ENCODE peak calls at places on chromosomes 11 and 22, in six cellular contexts. W is tibial nerve, I is Peyer's patch, R is lower lobe of right lung, P is A549, U is psoas muscle. Z is an unnamed sample. For H3K9me3, the result is how much of the 10 kb centered on the place peaks cover.

GRCh38 chr22:46126853-46127385 is 23.4 kb upstream of the PPARA start:
- DNase-seq in P (no peak), U (no peak), W (no peak), I (no peak), R (no peak), Z (no peak)

GRCh38 chr11:134025086-134025437 is 43.8 kb upstream of the JAM3 start:
- DNase-seq in W (no peak), R (no peak), P (no peak), I (no peak), U (no peak), Z (no peak)

GRCh38 chr11:131136476-131136875 is 220.2 kb upstream of the SNX19 start:
- DNase-seq in W (no peak), P (no peak), R (no peak), I (no peak), U (no peak), Z (no peak)

GRCh38 chr11:10761085-10761698 is 10.1 kb downstream of the CTR9 start:
- DNase-seq in R (no peak), W (no peak), U (no peak), I (no peak), P (no peak), Z (no peak)

GRCh38 chr11:68550485-68550817 is 89.9 kb downstream of the PPP6R3 start:
- DNase-seq in I (no peak), R (no peak), U (no peak), W (no peak), P (no peak), Z (no peak)

GRCh38 chr11:129593098-129593497 is 217.4 kb downstream of the BARX2 start:
- DNase-seq in W (no peak), P (no peak), U (no peak), R (no peak), I (no peak), Z (no peak)

GRCh38 chr22:39665229-39665628 is 94.7 kb downstream of the CACNA1I start:
- DNase-seq in P (no peak), U (no peak), W (no peak), I (no peak), R (no peak), Z (no peak)

GRCh38 chr22:18000441-18001039 is 23.8 kb downstream of the MICAL3 start:
- DNase-seq in U (peak), I (peak), P (no peak), W (no peak), R (no peak), Z (peak)

GRCh38 chr11:72553748-72554147 is 119.4 kb upstream of the CLPB start:
- DNase-seq in R (no peak), P (no peak), I (no peak), W (no peak), U (no peak), Z (peak)

GRCh38 chr11:78179459-78180071 is 8.9 kb downstream of the KCTD21 start:
- DNase-seq in R (no peak), W (no peak), U (no peak), P (peak), I (no peak), Z (no peak)

GRCh38 chr11:78416285-78417174 is 1.1 kb downstream of the GAB2 start:
- DNase-seq in R (peak), P (peak), I (peak), U (peak), W (peak), Z (peak)

GRCh38 chr22:33569547-33569946 is 350.7 kb downstream of the LARGE1 start:
- DNase-seq in I (no peak), U (no peak), W (no peak), P (no peak), R (no peak), Z (no peak)

GRCh38 chr22:36425977-36426523 is 38.3 kb upstream of the MYH9 start:
- DNase-seq in P (no peak), I (no peak), U (peak), R (peak), W (no peak), Z (peak)

GRCh38 chr11:10087186-10087585 is 206.8 kb downstream of the SBF2 start:
- DNase-seq in U (no peak), R (no peak), P (no peak), I (no peak), W (no peak), Z (no peak)

GRCh38 chr11:9660886-9661285 is 3.0 kb upstream of the SWAP70 start:
- DNase-seq in U (no peak), R (no peak), I (no peak), P (peak), W (no peak), Z (no peak)

GRCh38 chr11:12225046-12225739 is 114.8 kb downstream of the MICAL2 start:
- DNase-seq in W (no peak), R (no peak), I (no peak), P (no peak), U (no peak), Z (no peak)

GRCh38 chr22:31124290-31124689 is 1.5 kb downstream of the INPP5J start:
- DNase-seq in W (no peak), I (no peak), U (no peak), R (no peak), P (no peak), Z (no peak)

GRCh38 chr11:126510621-126511370 is 155.3 kb downstream of the ST3GAL4 start:
- DNase-seq in P (no peak), I (no peak), U (no peak), R (no peak), W (no peak), Z (peak)

GRCh38 chr22:27752771-27753170 is 48.8 kb downstream of the MN1 start:
- DNase-seq in W (no peak), R (peak), U (peak), P (no peak), I (no peak), Z (peak)

GRCh38 chr11:45900916-45901617 is 6.0 kb downstream of the FREY1 start:
- DNase-seq in W (no peak), U (no peak), I (no peak), P (no peak), R (no peak), Z (peak)

DNA sequence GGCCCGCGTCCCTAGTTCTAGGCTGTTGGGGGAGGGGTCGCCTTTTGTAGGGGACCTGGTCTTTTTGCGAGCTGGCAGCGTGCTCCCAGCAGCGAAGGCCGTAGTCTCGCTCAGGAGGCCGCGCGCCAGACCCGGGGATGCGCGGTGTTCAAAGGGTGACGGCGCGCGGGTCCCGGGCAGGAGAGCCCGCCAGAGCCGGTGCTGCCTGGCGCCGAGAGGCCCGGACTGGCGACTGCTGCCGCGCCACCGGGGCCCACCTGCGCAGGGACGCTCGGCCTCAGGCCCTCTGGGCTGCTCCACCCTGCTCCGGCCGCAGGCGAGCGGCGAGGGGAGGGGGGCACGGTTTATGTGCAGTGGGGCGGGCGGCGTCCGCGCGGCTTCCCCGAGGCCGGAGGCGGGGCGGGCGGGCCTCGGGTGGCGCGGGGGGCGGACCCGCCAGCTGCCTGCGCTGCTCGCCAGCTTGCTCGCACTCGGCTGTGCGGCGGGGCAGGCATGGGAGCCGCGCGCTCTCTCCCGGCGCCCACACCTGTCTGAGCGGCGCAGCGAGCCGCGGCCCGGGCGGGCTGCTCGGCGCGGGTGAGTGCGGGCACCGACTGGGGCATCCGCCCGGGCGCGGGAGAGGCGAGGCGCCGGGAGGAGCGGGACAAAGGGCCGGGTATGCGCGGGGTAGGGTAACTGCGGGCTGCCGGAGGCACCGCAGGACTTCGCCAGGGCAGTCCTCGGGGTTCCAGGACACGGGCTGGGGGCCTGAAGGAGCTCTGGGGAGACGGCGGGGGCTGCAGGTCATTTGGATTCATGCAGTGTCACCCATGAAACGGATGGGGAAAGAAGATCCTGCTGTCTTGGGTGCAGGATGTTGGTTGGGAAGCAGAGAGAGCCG is at the start of gene PRSS23:
- DNase-seq in I (peak), P (peak), U (peak), R (peak), W (peak), Z (peak)
- H3K4me3 ChIP-seq in I (peak), P (peak), U (peak), R (peak), W (peak), Z (peak)

DNA sequence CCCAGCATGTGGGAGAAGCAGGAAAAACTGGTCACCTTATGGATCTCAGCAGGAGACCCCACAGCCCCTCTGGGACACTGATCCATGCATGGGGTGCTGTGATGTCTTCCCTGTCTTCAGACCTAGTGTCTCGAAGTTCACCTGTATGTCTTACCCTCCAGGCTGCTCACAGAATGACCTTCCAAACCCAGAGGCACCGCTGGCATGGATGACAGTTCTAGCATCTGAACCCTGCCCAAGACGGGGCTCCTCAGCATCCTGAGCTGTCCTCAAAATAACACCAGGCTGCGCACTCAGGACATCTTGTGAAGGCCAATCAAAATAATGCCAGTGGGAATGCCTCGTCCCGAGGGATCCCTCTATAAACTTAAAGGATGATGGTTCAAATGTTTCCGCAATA is 824.9 kb downstream of the TBC1D22A start:
- DNase-seq in P (no peak), U (no peak), W (no peak), R (no peak), I (no peak), Z (no peak)
- H3K9me3 ChIP-seq in P (under half), U (under half), W (under half), R (under half), I (under half), Z (under half)

DNA sequence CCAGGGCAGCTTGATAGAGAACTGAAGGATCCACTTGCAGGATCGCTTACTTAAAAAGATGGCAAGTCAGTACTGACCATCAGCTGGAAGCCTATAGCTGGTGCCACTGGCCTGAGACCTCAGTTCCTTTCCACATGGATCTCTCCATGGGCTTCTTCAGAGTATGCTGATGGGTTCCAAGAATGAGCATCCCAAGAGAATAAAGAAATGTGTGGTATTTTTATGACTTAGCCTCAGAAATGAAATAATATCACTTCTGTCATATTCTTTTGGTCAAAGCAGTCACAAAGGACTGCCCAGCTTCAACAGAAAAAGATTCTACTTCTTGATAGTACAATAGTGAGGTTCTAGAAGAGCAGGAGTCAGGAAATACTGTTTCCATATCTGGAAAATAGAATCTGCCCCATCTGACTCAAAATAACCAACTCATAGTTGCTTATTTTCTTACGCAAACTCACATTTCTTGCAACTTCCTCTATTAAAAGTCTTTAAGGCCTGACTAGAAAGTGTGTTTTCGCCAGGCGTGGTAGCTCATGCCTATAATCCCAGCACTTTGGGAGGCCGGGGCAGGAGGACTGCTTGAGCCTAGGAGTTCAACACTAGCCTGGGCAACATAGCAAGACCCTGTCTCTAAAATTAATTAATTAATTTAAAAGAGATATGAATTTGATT is 116.9 kb downstream of the SIK3 start:
- DNase-seq in R (no peak), I (no peak), P (no peak), W (no peak), U (no peak), Z (no peak)
- H3K4me3 ChIP-seq in R (no peak), I (no peak), P (no peak), W (no peak), U (no peak), Z (no peak)

DNA sequence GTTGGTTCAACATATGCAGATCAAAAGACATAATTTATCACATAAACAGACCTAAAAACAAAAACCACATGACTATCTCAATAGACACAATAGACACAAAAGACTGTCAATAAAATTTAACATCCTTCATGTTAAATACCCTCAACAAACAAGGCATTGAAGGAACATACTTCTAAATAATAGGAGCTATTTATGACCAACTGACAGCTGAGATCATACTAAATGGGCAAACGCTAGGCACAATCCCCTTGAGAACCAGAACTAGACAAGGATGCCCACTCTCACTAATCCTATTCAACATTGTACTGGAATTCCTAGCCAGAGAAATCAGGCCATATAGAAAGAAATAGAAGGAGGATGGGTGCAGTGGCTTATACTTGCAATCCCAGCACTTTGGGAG is 50.3 kb upstream of the GLYAT start:
- DNase-seq in P (no peak), R (no peak), U (no peak), W (no peak), I (no peak), Z (no peak)
- H3K9me3 ChIP-seq in P (under half), R (under half), U (under half), W (under half), I (under half), Z (under half)

DNA sequence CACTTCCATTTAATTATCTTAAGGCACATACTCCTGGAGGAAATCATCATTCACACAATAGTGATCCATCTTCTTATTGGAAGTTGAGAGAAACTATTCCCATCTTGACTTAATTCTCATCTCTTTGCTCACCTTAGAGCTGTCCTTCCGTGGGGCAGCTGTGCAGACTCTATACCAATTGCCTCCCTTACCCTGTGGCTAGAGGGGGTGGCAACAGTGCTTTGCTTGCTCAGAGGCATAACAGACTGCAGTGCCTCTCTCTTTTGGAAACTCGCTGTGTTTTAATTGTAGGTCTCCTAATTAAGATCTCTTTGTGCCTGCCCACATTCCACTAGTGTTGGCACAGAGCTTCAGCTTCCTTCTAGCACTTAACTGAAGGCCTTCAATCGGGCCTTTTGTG is 5.5 kb downstream of the KMT2A start:
- DNase-seq in R (no peak), I (no peak), P (no peak), U (no peak), W (no peak), Z (no peak)
- H3K4me3 ChIP-seq in R (no peak), I (no peak), P (no peak), U (no peak), W (no peak), Z (no peak)

DNA sequence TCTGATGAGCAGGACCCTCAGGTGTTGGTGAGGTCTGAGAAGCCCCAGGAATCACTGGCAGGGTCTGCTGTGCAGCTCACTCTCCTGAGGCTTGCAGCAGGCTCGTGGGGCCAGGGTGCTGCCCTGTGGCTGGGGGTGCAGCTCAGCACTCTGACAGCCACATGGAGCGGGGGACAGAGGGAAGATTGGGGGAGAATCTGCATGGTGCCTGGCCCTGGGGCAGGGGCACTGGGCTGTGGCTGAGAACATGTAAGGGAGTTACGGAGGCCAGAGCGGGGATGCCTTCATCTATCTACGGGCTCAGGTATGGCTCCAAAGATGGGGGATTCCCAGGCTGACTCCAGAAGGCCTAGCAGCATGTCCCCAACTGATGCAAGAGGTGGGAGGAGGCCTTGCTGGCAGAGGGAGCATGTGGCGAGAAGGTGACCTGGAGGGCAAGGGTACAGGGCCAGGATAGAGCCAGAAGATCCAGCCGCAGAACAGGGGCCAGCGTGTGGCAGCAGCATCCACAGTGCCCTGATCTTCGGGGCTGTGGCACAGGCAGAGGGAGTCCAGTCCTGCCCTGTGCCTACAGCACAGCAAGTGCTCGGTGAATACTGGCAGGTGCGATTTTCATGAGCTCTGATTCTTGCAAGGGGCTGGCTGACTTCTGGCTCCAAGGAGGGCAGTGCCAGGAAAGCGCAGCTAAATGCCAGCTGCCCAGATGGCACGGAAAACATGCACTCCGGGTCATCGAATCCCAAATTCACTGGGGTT is 184.7 kb downstream of the CTTN start:
- DNase-seq in P (no peak), R (peak), W (no peak), U (peak), I (no peak), Z (no peak)
- H3K9me3 ChIP-seq in P (under half), R (under half), W (under half), U (under half), I (under half), Z (under half)

GRCh38 chr11:8017071-8017470 is 29.9 kb downstream of the EIF3F start:
- DNase-seq in W (no peak), I (peak), P (no peak), R (no peak), U (no peak), Z (no peak)

GRCh38 chr11:8017894-8018741 is 31.0 kb downstream of the EIF3F start:
- DNase-seq in U (no peak), I (peak), W (no peak), R (no peak), P (no peak), Z (no peak)

GRCh38 chr11:8018742-8019631 is 31.9 kb downstream of the EIF3F start:
- DNase-seq in P (peak), R (peak), W (peak), U (peak), I (peak), Z (peak)

GRCh38 chr11:8021920-8022319 is 34.8 kb downstream of the EIF3F start:
- DNase-seq in U (no peak), R (no peak), W (no peak), I (no peak), P (no peak), Z (no peak)

GRCh38 chr11:8019671-8020597 is 32.8 kb downstream of the EIF3F start:
- DNase-seq in W (no peak), R (no peak), U (no peak), I (peak), P (peak), Z (no peak)
- H3K4me3 ChIP-seq in W (peak), R (peak), U (peak), I (peak), P (peak), Z (peak)

DNA sequence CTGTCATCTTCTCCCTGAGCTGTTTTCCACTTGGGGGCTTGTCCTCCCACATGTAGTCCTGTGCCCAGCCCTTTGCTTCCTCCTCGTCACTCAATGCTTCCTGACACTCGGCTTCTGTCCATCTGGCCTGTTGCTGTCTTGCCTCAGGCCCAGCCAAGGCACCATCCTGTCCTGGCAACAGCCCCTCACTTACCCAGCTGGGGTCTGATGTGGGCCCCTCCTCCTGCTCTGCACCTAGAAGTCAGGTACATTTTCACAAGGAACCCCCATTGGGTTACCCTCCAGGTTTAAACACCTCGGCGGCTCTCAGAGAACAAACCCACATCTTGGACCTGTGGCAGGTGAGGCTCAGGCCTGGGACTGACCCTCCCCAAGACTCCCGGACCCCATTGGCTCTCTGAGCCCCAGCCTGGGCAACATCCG is 784.8 kb downstream of the TBC1D22A start:
- DNase-seq in R (no peak), I (no peak), P (no peak), U (no peak), W (no peak), Z (no peak)
- H3K9me3 ChIP-seq in R (under half), I (under half), P (under half), U (under half), W (under half), Z (under half)

GRCh38 chr22:29315286-29316195 is at the start of gene RASL10A:
- DNase-seq in U (peak), P (no peak), W (no peak), I (no peak), R (peak), Z (peak)
- H3K4me3 ChIP-seq in U (peak), P (peak), W (peak), I (no peak), R (peak), Z (peak)